ENCODE peak calls at places on chromosome 14, in six cellular contexts. One of them, this sample, is unnamed.
A peak's percentile ranks its signal among the peaks of the same experiment; 100 is the strongest.

GRCh38 chr14:24806061-24806678 is 172.2 kb upstream of the GZMB start:
- DNase-seq in left ventricle myocardium inferior: peak; percentile 68
- DNase-seq in kidney: no peak
- DNase-seq in cardiac muscle cell: peak; percentile 69
- DNase-seq in adrenal gland: peak; percentile 83
- DNase-seq in breast epithelium: peak; percentile 67
- DNase-seq in this sample: no peak

GRCh38 chr14:58414845-58415244 is 12.5 kb downstream of the TIMM9 start:
- DNase-seq in left ventricle myocardium inferior: no peak
- DNase-seq in kidney: no peak
- DNase-seq in cardiac muscle cell: peak; percentile 4
- DNase-seq in adrenal gland: no peak
- DNase-seq in breast epithelium: no peak
- DNase-seq in this sample: no peak

GRCh38 chr14:99786423-99787051 is 6.7 kb upstream of the EML1 start:
- DNase-seq in left ventricle myocardium inferior: peak; percentile 48
- DNase-seq in kidney: no peak
- DNase-seq in cardiac muscle cell: no peak
- DNase-seq in adrenal gland: peak; percentile 33
- DNase-seq in breast epithelium: no peak
- DNase-seq in this sample: no peak

GRCh38 chr14:51962678-51963077 is 26.7 kb upstream of the RTRAF start:
- DNase-seq in left ventricle myocardium inferior: no peak
- DNase-seq in kidney: no peak
- DNase-seq in cardiac muscle cell: peak; percentile 13
- DNase-seq in adrenal gland: no peak
- DNase-seq in breast epithelium: no peak
- DNase-seq in this sample: peak; percentile 45

GRCh38 chr14:54528973-54529372 is 19.3 kb downstream of the CGRRF1 start:
- DNase-seq in left ventricle myocardium inferior: no peak
- DNase-seq in kidney: no peak
- DNase-seq in cardiac muscle cell: no peak
- DNase-seq in adrenal gland: no peak
- DNase-seq in breast epithelium: no peak
- DNase-seq in this sample: no peak

GRCh38 chr14:73188501-73188903 is 48.8 kb upstream of the PAPLN start:
- DNase-seq in left ventricle myocardium inferior: no peak
- DNase-seq in kidney: no peak
- DNase-seq in cardiac muscle cell: peak; percentile 61
- DNase-seq in adrenal gland: no peak
- DNase-seq in breast epithelium: no peak
- DNase-seq in this sample: no peak

GRCh38 chr14:26394114-26394855 is 203.5 kb downstream of the NOVA1 start:
- DNase-seq in left ventricle myocardium inferior: no peak
- DNase-seq in kidney: no peak
- DNase-seq in cardiac muscle cell: peak; percentile 61
- DNase-seq in adrenal gland: no peak
- DNase-seq in breast epithelium: no peak
- DNase-seq in this sample: peak; percentile 77

GRCh38 chr14:33352821-33353220 is 414.1 kb downstream of the NPAS3 start:
- DNase-seq in left ventricle myocardium inferior: no peak
- DNase-seq in kidney: no peak
- DNase-seq in cardiac muscle cell: peak; percentile 16
- DNase-seq in adrenal gland: no peak
- DNase-seq in breast epithelium: no peak
- DNase-seq in this sample: no peak

GRCh38 chr14:54343276-54344121 is 53.3 kb upstream of the CDKN3 start:
- DNase-seq in left ventricle myocardium inferior: no peak
- DNase-seq in kidney: no peak
- DNase-seq in cardiac muscle cell: peak; percentile 48
- DNase-seq in adrenal gland: no peak
- DNase-seq in breast epithelium: no peak
- DNase-seq in this sample: no peak

GRCh38 chr14:74825008-74825407 is 50.9 kb downstream of the PROX2 start:
- DNase-seq in left ventricle myocardium inferior: no peak
- DNase-seq in kidney: no peak
- DNase-seq in cardiac muscle cell: peak; percentile 51
- DNase-seq in adrenal gland: no peak
- DNase-seq in breast epithelium: no peak
- DNase-seq in this sample: no peak

GRCh38 chr14:33184587-33184986 is 245.9 kb downstream of the NPAS3 start:
- DNase-seq in left ventricle myocardium inferior: no peak
- DNase-seq in kidney: no peak
- DNase-seq in cardiac muscle cell: peak; percentile 27
- DNase-seq in adrenal gland: no peak
- DNase-seq in breast epithelium: no peak
- DNase-seq in this sample: no peak

DNA sequence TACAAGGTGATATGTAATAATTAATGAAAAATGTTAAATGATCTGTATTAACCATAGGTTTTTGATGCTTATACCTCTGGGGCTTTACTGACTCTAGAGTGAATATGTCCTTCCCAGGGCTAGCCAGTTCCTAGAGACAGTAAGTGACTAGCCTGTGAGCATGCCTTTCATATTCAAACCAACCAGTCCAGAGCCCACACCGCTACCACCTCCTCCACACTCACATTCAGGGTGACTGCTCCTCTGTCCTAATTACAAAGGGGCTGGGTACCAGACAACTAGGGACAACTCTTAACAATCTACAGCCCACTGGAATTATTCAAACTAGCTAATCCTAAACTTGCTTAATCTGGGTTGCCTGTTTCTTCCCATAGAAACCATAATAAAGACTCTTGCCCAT is 49.0 kb downstream of the RALGAPA1 start:
- DNase-seq in left ventricle myocardium inferior: no peak
- DNase-seq in kidney: no peak
- DNase-seq in cardiac muscle cell: no peak
- DNase-seq in adrenal gland: no peak
- DNase-seq in breast epithelium: no peak
- DNase-seq in this sample: no peak
- H3K36me3 ChIP-seq in left ventricle myocardium inferior: peaks cover 54% of the 10 kb centered on the region
- H3K36me3 ChIP-seq in kidney: peaks cover 9% of the 10 kb centered on the region
- H3K36me3 ChIP-seq in cardiac muscle cell: peaks cover 22% of the 10 kb centered on the region
- H3K36me3 ChIP-seq in adrenal gland: no peaks in the 10 kb centered on the region
- H3K36me3 ChIP-seq in breast epithelium: peaks cover 7% of the 10 kb centered on the region
- H3K36me3 ChIP-seq in this sample: peaks cover 6% of the 10 kb centered on the region

DNA sequence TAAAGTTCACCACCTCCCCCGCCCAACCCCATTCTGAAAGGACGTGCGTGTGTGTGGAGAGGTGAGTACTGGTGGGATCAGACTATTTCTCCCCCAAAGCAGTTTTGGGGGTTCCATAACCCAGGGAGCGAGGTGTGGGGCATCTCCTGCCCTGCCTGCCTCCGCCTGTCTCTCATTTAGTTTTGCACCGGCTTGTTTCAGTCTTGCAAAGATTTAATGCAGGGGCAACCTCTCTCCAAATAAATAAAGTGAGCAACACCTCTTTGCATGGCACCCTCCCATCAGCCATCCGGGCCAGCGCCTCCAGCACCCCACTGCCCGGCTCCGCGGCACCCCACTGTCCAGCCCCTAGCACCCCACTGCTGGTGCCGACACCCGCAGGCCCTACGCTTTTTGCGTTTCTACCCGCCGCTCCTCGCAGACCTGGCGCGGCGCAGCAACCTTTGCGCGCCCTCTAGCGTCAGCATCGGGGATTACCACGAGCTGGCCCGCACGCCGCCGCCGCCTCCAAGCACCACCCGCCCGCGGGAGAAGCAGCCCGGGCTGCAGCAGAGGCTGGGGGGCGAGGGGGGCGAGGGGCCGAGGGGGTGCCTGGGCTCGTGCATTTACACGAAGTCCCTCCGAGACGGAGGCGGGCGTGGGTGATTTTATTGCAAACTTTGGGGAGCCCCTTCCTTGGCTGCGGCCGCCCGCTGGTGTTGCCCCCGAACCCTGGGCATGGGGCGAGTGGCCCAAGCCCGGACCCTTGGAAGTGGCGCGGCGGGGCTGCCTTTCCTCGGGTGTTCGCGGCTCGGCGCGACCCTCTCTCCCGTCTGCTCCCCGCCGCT is 55.8 kb upstream of the VRK1 start:
- DNase-seq in left ventricle myocardium inferior: peak; percentile 51
- DNase-seq in kidney: peak; percentile 83
- DNase-seq in cardiac muscle cell: peak; percentile 53
- DNase-seq in adrenal gland: peak; percentile 71
- DNase-seq in breast epithelium: no peak
- DNase-seq in this sample: peak; percentile 84
- H3K4me3 ChIP-seq in left ventricle myocardium inferior: peak overlapping the region; percentile 59
- H3K4me3 ChIP-seq in kidney: peak overlapping the region; percentile 49
- H3K4me3 ChIP-seq in cardiac muscle cell: peak overlapping the region; percentile 12
- H3K4me3 ChIP-seq in adrenal gland: no peak overlapping the region
- H3K4me3 ChIP-seq in breast epithelium: peak overlapping the region; percentile 65
- H3K4me3 ChIP-seq in this sample: peak overlapping the region; percentile 31

DNA sequence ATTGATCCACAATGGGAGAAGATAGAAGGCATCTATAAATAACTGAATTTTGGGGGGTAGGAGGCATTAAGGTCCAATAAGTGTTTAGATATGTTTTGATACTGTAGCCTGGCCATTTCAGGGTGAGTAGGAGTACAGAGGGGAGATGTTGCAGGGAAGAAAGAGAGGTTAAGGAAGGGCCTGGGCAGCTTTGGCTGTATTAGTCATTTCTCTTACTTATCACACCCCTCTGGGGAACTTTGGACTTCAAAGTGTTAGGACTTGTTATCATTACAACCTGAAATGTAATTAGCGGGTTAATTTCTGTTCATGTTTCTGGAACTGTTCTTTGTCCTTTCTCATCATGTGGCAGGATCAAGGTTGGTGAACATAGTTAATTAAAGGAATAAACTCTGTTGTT is 40.3 kb downstream of the SUSD6 start:
- DNase-seq in left ventricle myocardium inferior: no peak
- DNase-seq in kidney: no peak
- DNase-seq in cardiac muscle cell: no peak
- DNase-seq in adrenal gland: no peak
- DNase-seq in breast epithelium: no peak
- DNase-seq in this sample: no peak
- H3K4me1 ChIP-seq in left ventricle myocardium inferior: peaks cover 93% of the 10 kb centered on the region
- H3K4me1 ChIP-seq in kidney: peaks cover 60% of the 10 kb centered on the region
- H3K4me1 ChIP-seq in cardiac muscle cell: peaks cover 59% of the 10 kb centered on the region
- H3K4me1 ChIP-seq in adrenal gland: peaks cover 69% of the 10 kb centered on the region
- H3K4me1 ChIP-seq in breast epithelium: peaks cover 69% of the 10 kb centered on the region
- H3K4me1 ChIP-seq in this sample: no peaks in the 10 kb centered on the region

GRCh38 chr14:91338369-91338768 is 79.3 kb downstream of the CCDC88C start:
- DNase-seq in left ventricle myocardium inferior: no peak
- DNase-seq in kidney: no peak
- DNase-seq in cardiac muscle cell: peak; percentile 60
- DNase-seq in adrenal gland: no peak
- DNase-seq in breast epithelium: no peak
- DNase-seq in this sample: no peak

GRCh38 chr14:91339076-91339475 is 78.5 kb downstream of the CCDC88C start:
- DNase-seq in left ventricle myocardium inferior: no peak
- DNase-seq in kidney: peak; percentile 52
- DNase-seq in cardiac muscle cell: no peak
- DNase-seq in adrenal gland: no peak
- DNase-seq in breast epithelium: no peak
- DNase-seq in this sample: no peak

GRCh38 chr14:91336093-91336450 is 81.5 kb downstream of the CCDC88C start:
- DNase-seq in left ventricle myocardium inferior: no peak
- DNase-seq in kidney: peak; percentile 52
- DNase-seq in cardiac muscle cell: no peak
- DNase-seq in adrenal gland: no peak
- DNase-seq in breast epithelium: no peak
- DNase-seq in this sample: no peak

GRCh38 chr14:91339606-91340369 is 77.8 kb downstream of the CCDC88C start:
- DNase-seq in left ventricle myocardium inferior: no peak
- DNase-seq in kidney: peak; percentile 51
- DNase-seq in cardiac muscle cell: no peak
- DNase-seq in adrenal gland: no peak
- DNase-seq in breast epithelium: no peak
- DNase-seq in this sample: no peak

GRCh38 chr14:91337699-91338335 is 79.8 kb downstream of the CCDC88C start:
- DNase-seq in left ventricle myocardium inferior: no peak
- DNase-seq in kidney: peak; percentile 52
- DNase-seq in cardiac muscle cell: no peak
- DNase-seq in adrenal gland: no peak
- DNase-seq in breast epithelium: no peak
- DNase-seq in this sample: no peak
- H3K36me3 ChIP-seq in left ventricle myocardium inferior: no peaks in the 10 kb centered on the region
- H3K36me3 ChIP-seq in kidney: peaks cover 9% of the 10 kb centered on the region
- H3K36me3 ChIP-seq in cardiac muscle cell: no peaks in the 10 kb centered on the region
- H3K36me3 ChIP-seq in adrenal gland: no peaks in the 10 kb centered on the region
- H3K36me3 ChIP-seq in breast epithelium: no peaks in the 10 kb centered on the region
- H3K36me3 ChIP-seq in this sample: peaks cover 35% of the 10 kb centered on the region

This sample was measured in HAP-1.